ENCODE peak calls at places on chromosome 15, in five cellular contexts. One of them, this sample, is unnamed.

GRCh38 chr15:64781299-64781698 is 5.9 kb upstream of the RBPMS2 start:
- DNase-seq in dermis blood vessel endothelial cell: no peak
- DNase-seq in globus pallidus: no peak
- DNase-seq in GDM1: no peak
- DNase-seq in activated effector memory CD4-positive, alpha-beta T cell treated with anti-CD3 and anti-CD28 coated beads, Interleukin-2, amount 50 U/mL, for 16 hours: no peak
- DNase-seq in this sample: no peak

GRCh38 chr15:67383903-67384302 is 129.3 kb downstream of the IQCH start:
- DNase-seq in dermis blood vessel endothelial cell: peak
- DNase-seq in globus pallidus: no peak
- DNase-seq in GDM1: no peak
- DNase-seq in activated effector memory CD4-positive, alpha-beta T cell treated with anti-CD3 and anti-CD28 coated beads, Interleukin-2, amount 50 U/mL, for 16 hours: no peak
- DNase-seq in this sample: no peak

GRCh38 chr15:61411941-61412510 is 182.9 kb upstream of the RORA start:
- DNase-seq in dermis blood vessel endothelial cell: no peak
- DNase-seq in globus pallidus: no peak
- DNase-seq in GDM1: no peak
- DNase-seq in activated effector memory CD4-positive, alpha-beta T cell treated with anti-CD3 and anti-CD28 coated beads, Interleukin-2, amount 50 U/mL, for 16 hours: no peak
- DNase-seq in this sample: peak

GRCh38 chr15:87619161-87619960 is 637.2 kb downstream of the NTRK3 start:
- DNase-seq in dermis blood vessel endothelial cell: no peak
- DNase-seq in globus pallidus: no peak
- DNase-seq in GDM1: no peak
- DNase-seq in activated effector memory CD4-positive, alpha-beta T cell treated with anti-CD3 and anti-CD28 coated beads, Interleukin-2, amount 50 U/mL, for 16 hours: no peak
- DNase-seq in this sample: peak

GRCh38 chr15:33026614-33027013 is 167.9 kb downstream of the FMN1 start:
- DNase-seq in dermis blood vessel endothelial cell: no peak
- DNase-seq in globus pallidus: no peak
- DNase-seq in GDM1: no peak
- DNase-seq in activated effector memory CD4-positive, alpha-beta T cell treated with anti-CD3 and anti-CD28 coated beads, Interleukin-2, amount 50 U/mL, for 16 hours: no peak
- DNase-seq in this sample: no peak

GRCh38 chr15:74179983-74180688 is 6.6 kb downstream of the ISLR start:
- DNase-seq in dermis blood vessel endothelial cell: peak
- DNase-seq in globus pallidus: no peak
- DNase-seq in GDM1: no peak
- DNase-seq in activated effector memory CD4-positive, alpha-beta T cell treated with anti-CD3 and anti-CD28 coated beads, Interleukin-2, amount 50 U/mL, for 16 hours: no peak
- DNase-seq in this sample: peak

GRCh38 chr15:88848203-88848602 is 45.0 kb downstream of the ACAN start:
- DNase-seq in dermis blood vessel endothelial cell: no peak
- DNase-seq in globus pallidus: no peak
- DNase-seq in GDM1: no peak
- DNase-seq in activated effector memory CD4-positive, alpha-beta T cell treated with anti-CD3 and anti-CD28 coated beads, Interleukin-2, amount 50 U/mL, for 16 hours: no peak
- DNase-seq in this sample: no peak

GRCh38 chr15:99429681-99430081 is 136.1 kb upstream of the MEF2A start:
- DNase-seq in dermis blood vessel endothelial cell: no peak
- DNase-seq in globus pallidus: no peak
- DNase-seq in GDM1: no peak
- DNase-seq in activated effector memory CD4-positive, alpha-beta T cell treated with anti-CD3 and anti-CD28 coated beads, Interleukin-2, amount 50 U/mL, for 16 hours: peak
- DNase-seq in this sample: no peak

GRCh38 chr15:79154491-79155182 is 64.1 kb upstream of the RASGRF1 start:
- DNase-seq in dermis blood vessel endothelial cell: no peak
- DNase-seq in globus pallidus: no peak
- DNase-seq in GDM1: no peak
- DNase-seq in activated effector memory CD4-positive, alpha-beta T cell treated with anti-CD3 and anti-CD28 coated beads, Interleukin-2, amount 50 U/mL, for 16 hours: no peak
- DNase-seq in this sample: no peak

GRCh38 chr15:70722266-70723123 is 40.9 kb downstream of the UACA start:
- DNase-seq in dermis blood vessel endothelial cell: peak
- DNase-seq in globus pallidus: peak
- DNase-seq in GDM1: peak
- DNase-seq in activated effector memory CD4-positive, alpha-beta T cell treated with anti-CD3 and anti-CD28 coated beads, Interleukin-2, amount 50 U/mL, for 16 hours: no peak
- DNase-seq in this sample: peak

GRCh38 chr15:94671845-94672524 is 440.6 kb downstream of the MCTP2 start:
- DNase-seq in dermis blood vessel endothelial cell: peak
- DNase-seq in globus pallidus: peak
- DNase-seq in GDM1: no peak
- DNase-seq in activated effector memory CD4-positive, alpha-beta T cell treated with anti-CD3 and anti-CD28 coated beads, Interleukin-2, amount 50 U/mL, for 16 hours: no peak
- DNase-seq in this sample: peak

GRCh38 chr15:31350771-31351170 is 24.1 kb downstream of the KLF13 start:
- DNase-seq in dermis blood vessel endothelial cell: no peak
- DNase-seq in globus pallidus: no peak
- DNase-seq in GDM1: no peak
- DNase-seq in activated effector memory CD4-positive, alpha-beta T cell treated with anti-CD3 and anti-CD28 coated beads, Interleukin-2, amount 50 U/mL, for 16 hours: no peak
- DNase-seq in this sample: no peak

GRCh38 chr15:91022832-91023129 is 387 bp upstream of the VPS33B start:
- DNase-seq in dermis blood vessel endothelial cell: no peak
- DNase-seq in globus pallidus: no peak
- DNase-seq in GDM1: no peak
- DNase-seq in activated effector memory CD4-positive, alpha-beta T cell treated with anti-CD3 and anti-CD28 coated beads, Interleukin-2, amount 50 U/mL, for 16 hours: no peak
- DNase-seq in this sample: no peak

GRCh38 chr15:68809517-68809916 is 11.2 kb downstream of the ANP32A start:
- DNase-seq in dermis blood vessel endothelial cell: no peak
- DNase-seq in globus pallidus: no peak
- DNase-seq in GDM1: no peak
- DNase-seq in activated effector memory CD4-positive, alpha-beta T cell treated with anti-CD3 and anti-CD28 coated beads, Interleukin-2, amount 50 U/mL, for 16 hours: peak
- DNase-seq in this sample: no peak

GRCh38 chr15:49026700-49027099 is 19.5 kb downstream of the SECISBP2L start:
- DNase-seq in dermis blood vessel endothelial cell: no peak
- DNase-seq in globus pallidus: no peak
- DNase-seq in GDM1: no peak
- DNase-seq in activated effector memory CD4-positive, alpha-beta T cell treated with anti-CD3 and anti-CD28 coated beads, Interleukin-2, amount 50 U/mL, for 16 hours: no peak
- DNase-seq in this sample: no peak

GRCh38 chr15:69561071-69561784 is 108.6 kb downstream of the RPLP1 start:
- DNase-seq in dermis blood vessel endothelial cell: no peak
- DNase-seq in globus pallidus: no peak
- DNase-seq in GDM1: no peak
- DNase-seq in activated effector memory CD4-positive, alpha-beta T cell treated with anti-CD3 and anti-CD28 coated beads, Interleukin-2, amount 50 U/mL, for 16 hours: no peak
- DNase-seq in this sample: no peak

GRCh38 chr15:78950343-78950742 is 5.5 kb upstream of the CTSH start:
- DNase-seq in dermis blood vessel endothelial cell: no peak
- DNase-seq in globus pallidus: no peak
- DNase-seq in GDM1: no peak
- DNase-seq in activated effector memory CD4-positive, alpha-beta T cell treated with anti-CD3 and anti-CD28 coated beads, Interleukin-2, amount 50 U/mL, for 16 hours: no peak
- DNase-seq in this sample: no peak

This sample was measured in endothelial cell of umbilical vein.